ENCODE peak calls at places on chromosomes 4 and X, in seven cellular contexts. X, K, A, B, P, I and R are unnamed samples.

GRCh38 chr4:89101256-89102161 is 9.8 kb upstream of the TIGD2 start:
- DNase-seq in B (no peak), A (peak), X (no peak), K (no peak), I (no peak), P (no peak), R (no peak)

GRCh38 chr4:184740965-184741364 is 7.1 kb upstream of the CENPU start:
- DNase-seq in A (no peak), X (no peak), I (no peak), B (no peak), P (no peak), K (no peak), R (no peak)

GRCh38 chr4:102823464-102823863 is 3.9 kb downstream of the UBE2D3 start:
- DNase-seq in B (no peak), P (no peak), A (no peak), I (no peak), K (no peak), X (no peak), R (no peak)

GRCh38 chrX:119981286-119982070 is 37.9 kb upstream of the NKAP start:
- DNase-seq in X (no peak), I (peak), A (no peak), P (peak), B (peak), K (no peak), R (peak)

GRCh38 chr4:168151313-168151712 is 59.0 kb downstream of the ANXA10 start:
- DNase-seq in B (no peak), X (no peak), A (no peak), P (peak), K (no peak), I (no peak), R (no peak)

GRCh38 chrX:109774136-109774535 is 41.1 kb upstream of the ACSL4 start:
- DNase-seq in I (no peak), P (no peak), X (no peak), K (no peak), A (no peak), B (peak), R (no peak)

GRCh38 chrX:40152173-40152705 is 54.5 kb upstream of the BCOR start:
- DNase-seq in X (peak), P (peak), I (no peak), B (no peak), K (no peak), A (no peak), R (peak)

GRCh38 chrX:115894087-115894486 is 276.5 kb upstream of the AGTR2 start:
- DNase-seq in B (no peak), P (peak), K (no peak), I (no peak), A (peak), X (no peak), R (no peak)

GRCh38 chrX:313546-313945 is 5.0 kb downstream of the GTPBP6 start:
- DNase-seq in K (no peak), B (no peak), A (no peak), I (no peak), X (no peak), P (no peak), R (no peak)

GRCh38 chrX:150088766-150089518 is 150.7 kb upstream of the EOLA2 start:
- DNase-seq in I (no peak), K (no peak), B (no peak), X (no peak), A (no peak), P (no peak), R (no peak)

GRCh38 chrX:120790552-120790951 is 85.1 kb downstream of the CT47B1 start:
- DNase-seq in A (no peak), B (no peak), I (no peak), K (no peak), P (no peak), X (no peak), R (no peak)

GRCh38 chr4:177005801-177006230 is 213.1 kb upstream of the VEGFC start:
- DNase-seq in P (no peak), B (peak), K (no peak), I (no peak), X (no peak), A (peak), R (no peak)

GRCh38 chr4:20422398-20422797 is 170.7 kb downstream of the SLIT2 start:
- DNase-seq in X (peak), A (peak), P (peak), B (peak), I (peak), K (no peak), R (peak)
- TF ChIP-seq CTCF in X (peak), A (peak), P (peak), B (peak), I (peak), K (no peak), R (peak)

GRCh38 chr4:81685105-81685504 is 213.4 kb upstream of the RASGEF1B start:
- DNase-seq in X (no peak), B (no peak), K (no peak), I (no peak), A (peak), P (no peak), R (no peak)
- TF ChIP-seq CTCF in X (no peak), B (no peak), K (no peak), I (no peak), A (no peak), P (no peak), R (no peak)

DNA sequence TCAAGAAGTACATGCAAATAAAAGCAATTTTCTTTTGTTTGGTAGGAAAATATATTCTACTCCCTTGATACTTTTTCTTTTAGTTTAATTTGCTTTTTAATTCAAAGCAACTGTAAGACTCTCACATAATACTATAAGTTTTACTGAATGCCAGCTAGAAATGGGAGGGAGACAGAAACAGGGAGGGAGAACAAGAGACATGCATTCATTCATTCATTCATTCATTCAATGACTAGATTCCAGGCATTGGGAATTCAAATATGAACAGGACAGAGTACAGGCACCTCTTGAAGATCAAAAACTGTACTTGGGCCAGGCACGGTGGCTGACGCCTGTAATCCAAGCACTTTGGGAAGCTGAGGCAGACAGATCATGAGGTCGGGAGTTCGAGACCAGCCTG is 85.6 kb downstream of the THOC2 start:
- DNase-seq in P (no peak), X (no peak), B (no peak), K (no peak), A (no peak), I (no peak), R (no peak)
- TF ChIP-seq CTCF in P (no peak), X (no peak), B (no peak), K (no peak), A (no peak), I (no peak), R (no peak)

GRCh38 chr4:80092088-80092487 is 19.1 kb upstream of the ANTXR2 start:
- DNase-seq in P (no peak), B (no peak), K (no peak), X (no peak), I (no peak), A (no peak), R (no peak)
- TF ChIP-seq CTCF in P (no peak), B (no peak), K (no peak), X (no peak), I (no peak), A (no peak), R (no peak)

GRCh38 chr4:7037425-7037824 is 5.7 kb upstream of the TADA2B start:
- DNase-seq in A (no peak), I (no peak), P (no peak), K (no peak), X (no peak), B (no peak), R (no peak)
- TF ChIP-seq CTCF in A (no peak), I (no peak), P (peak), K (no peak), X (no peak), B (no peak), R (peak)

GRCh38 chrX:3788494-3789233 is 75.2 kb upstream of the PRKX start:
- DNase-seq in A (no peak), I (peak), K (no peak), B (no peak), P (peak), X (peak), R (no peak)
- TF ChIP-seq CTCF in A (no peak), I (no peak), K (no peak), B (no peak), P (peak), X (no peak), R (peak)